ENCODE peak calls at places on chromosomes 4 and X, in five cellular contexts. U, G, K, Z and Q are unnamed samples.

GRCh38 chr4:169492436-169493163 is 119.8 kb downstream of the NEK1 start:
- DNase-seq in U (no peak), G (peak; percentile 20), K (no peak), Z (no peak), Q (peak; percentile 41)

GRCh38 chrX:144219035-144219434 is 335.2 kb downstream of the UBE2NL start:
- DNase-seq in U (no peak), G (peak; percentile 3), K (no peak), Z (no peak), Q (no peak)

GRCh38 chr4:83362492-83363329 is 28.1 kb upstream of the HPSE start:
- DNase-seq in U (no peak), G (no peak), K (no peak), Z (no peak), Q (no peak)

GRCh38 chr4:118417325-118417724 is 64.5 kb upstream of the PRSS12 start:
- DNase-seq in U (no peak), G (no peak), K (no peak), Z (no peak), Q (no peak)

GRCh38 chr4:165124488-165124887 is 11.8 kb upstream of the TMEM192 start:
- DNase-seq in U (no peak), G (no peak), K (no peak), Z (no peak), Q (no peak)

GRCh38 chrX:103211012-103211715 is 3.7 kb upstream of the BEX4 start:
- DNase-seq in U (no peak), G (peak; percentile 36), K (no peak), Z (peak; percentile 24), Q (peak; percentile 46)

GRCh38 chr4:120064887-120065286 is 1.8 kb downstream of the MAD2L1 start:
- DNase-seq in U (no peak), G (no peak), K (no peak), Z (no peak), Q (no peak)

GRCh38 chr4:129254526-129254925 is 158.6 kb downstream of the C4orf33 start:
- DNase-seq in U (no peak), G (no peak), K (no peak), Z (no peak), Q (no peak)

GRCh38 chr4:7655549-7656243 is 221.0 kb upstream of the PSAPL1 start:
- DNase-seq in U (peak; percentile 23), G (peak; percentile 70), K (no peak), Z (no peak), Q (no peak)

GRCh38 chr4:65391382-65391781 is 278.9 kb downstream of the EPHA5 start:
- DNase-seq in U (no peak), G (no peak), K (no peak), Z (no peak), Q (no peak)

GRCh38 chr4:118981839-118982381 is 93.3 kb downstream of the SYNPO2 start:
- DNase-seq in U (no peak), G (peak; percentile 68), K (peak; percentile 51), Z (peak; percentile 23), Q (peak; percentile 55)

GRCh38 chr4:141002323-141002805 is 130.9 kb downstream of the RNF150 start:
- DNase-seq in U (no peak), G (no peak), K (no peak), Z (no peak), Q (no peak)

GRCh38 chrX:69309074-69309792 is 144.0 kb upstream of the PJA1 start:
- DNase-seq in U (no peak), G (no peak), K (no peak), Z (no peak), Q (no peak)

GRCh38 chr4:42151568-42152506 is 618 bp downstream of the BEND4 start:
- DNase-seq in U (no peak), G (peak; percentile 69), K (peak; percentile 31), Z (peak; percentile 25), Q (peak; percentile 24)

GRCh38 chrX:110284159-110284558 is 33.7 kb downstream of the AMMECR1 start:
- DNase-seq in U (no peak), G (no peak), K (no peak), Z (no peak), Q (no peak)